ENCODE peak calls at places on chromosomes 11 and 22, in nine cellular contexts. J, U, M, Q, W, H, T, P and C are unnamed samples.

GRCh38 chr11:47259178-47259977 is 1.6 kb downstream of the NR1H3 start:
- DNase-seq in J (no peak), U (peak), M (peak), Q (peak), W (no peak), H (peak), T (no peak), P (peak), C (no peak)

GRCh38 chr11:830295-831131 is 2.2 kb upstream of the CD151 start:
- DNase-seq in J (no peak), U (peak), M (peak), Q (peak), W (no peak), H (peak), T (no peak), P (peak), C (peak)

GRCh38 chr22:41401781-41402648 is 20.3 kb downstream of the TEF start:
- DNase-seq in J (no peak), U (peak), M (peak), Q (peak), W (no peak), H (no peak), T (no peak), P (no peak), C (no peak)

GRCh38 chr11:18617688-18618340 is 16.3 kb downstream of the SPTY2D1 start:
- DNase-seq in J (no peak), U (peak), M (no peak), Q (no peak), W (peak), H (no peak), T (peak), P (no peak), C (no peak)

GRCh38 chr11:88015170-88015569 is 160.1 kb downstream of the RAB38 start:
- DNase-seq in J (no peak), U (no peak), M (no peak), Q (no peak), W (no peak), H (no peak), T (no peak), P (no peak), C (no peak)

GRCh38 chr11:70521475-70522260 is 123.3 kb downstream of the CTTN start:
- DNase-seq in J (no peak), U (no peak), M (no peak), Q (no peak), W (no peak), H (no peak), T (no peak), P (peak), C (no peak)

GRCh38 chr11:79173615-79174014 is 267.2 kb downstream of the TENM4 start:
- DNase-seq in J (no peak), U (no peak), M (no peak), Q (no peak), W (no peak), H (peak), T (no peak), P (no peak), C (no peak)

GRCh38 chr22:41478891-41479521 is 10.1 kb downstream of the ACO2 start:
- DNase-seq in J (no peak), U (no peak), M (no peak), Q (no peak), W (peak), H (no peak), T (peak), P (no peak), C (no peak)

GRCh38 chr22:25192406-25192805 is 7.3 kb upstream of the CRYBB3 start:
- DNase-seq in J (no peak), U (no peak), M (no peak), Q (no peak), W (no peak), H (no peak), T (no peak), P (no peak), C (no peak)

GRCh38 chr11:46522682-46523281 is 71.0 kb downstream of the AMBRA1 start:
- DNase-seq in J (no peak), U (no peak), M (no peak), Q (no peak), W (no peak), H (no peak), T (no peak), P (no peak), C (no peak)

GRCh38 chr11:108865411-108865810 is 200.5 kb downstream of the DDX10 start:
- DNase-seq in J (no peak), U (no peak), M (no peak), Q (no peak), W (no peak), H (no peak), T (no peak), P (no peak), C (no peak)

GRCh38 chr11:75301602-75302345 is 49.7 kb downstream of the ARRB1 start:
- DNase-seq in J (no peak), U (peak), M (peak), Q (peak), W (no peak), H (no peak), T (no peak), P (no peak), C (no peak)

GRCh38 chr11:101061606-101062005 is 68.0 kb downstream of the PGR start:
- DNase-seq in J (no peak), U (no peak), M (no peak), Q (no peak), W (no peak), H (no peak), T (no peak), P (no peak), C (no peak)

GRCh38 chr11:12224537-12224893 is 114.1 kb downstream of the MICAL2 start:
- DNase-seq in J (peak), U (peak), M (peak), Q (peak), W (peak), H (no peak), T (peak), P (peak), C (peak)

GRCh38 chr11:115349427-115349826 is 154.8 kb downstream of the CADM1 start:
- DNase-seq in J (no peak), U (no peak), M (no peak), Q (no peak), W (no peak), H (no peak), T (no peak), P (no peak), C (no peak)

GRCh38 chr22:37929390-37929789 is 23.3 kb downstream of the MICALL1 start:
- DNase-seq in J (no peak), U (no peak), M (peak), Q (peak), W (no peak), H (no peak), T (no peak), P (no peak), C (no peak)

GRCh38 chr11:57751676-57752253 is at the start of gene BTBD18:
- DNase-seq in J (no peak), U (peak), M (peak), Q (peak), W (no peak), H (peak), T (peak), P (no peak), C (no peak)

GRCh38 chr11:74268451-74268850 is 43.0 kb downstream of the P4HA3 start:
- DNase-seq in J (no peak), U (no peak), M (no peak), Q (no peak), W (no peak), H (no peak), T (no peak), P (no peak), C (no peak)

GRCh38 chr11:1449516-1450270 is 36.9 kb downstream of the MOB2 start:
- DNase-seq in J (no peak), U (no peak), M (no peak), Q (no peak), W (no peak), H (no peak), T (no peak), P (no peak), C (no peak)

GRCh38 chr22:20013382-20013871 is 3.2 kb downstream of the ARVCF start:
- DNase-seq in J (no peak), U (peak), M (peak), Q (no peak), W (no peak), H (peak), T (peak), P (peak), C (no peak)

GRCh38 chr11:18853086-18853720 is 61.6 kb upstream of the PTPN5 start:
- DNase-seq in J (no peak), U (peak), M (no peak), Q (peak), W (no peak), H (peak), T (no peak), P (no peak), C (no peak)

GRCh38 chr11:36948445-36949171 is 350.6 kb upstream of the RAG2 start:
- DNase-seq in J (no peak), U (no peak), M (no peak), Q (no peak), W (no peak), H (no peak), T (no peak), P (no peak), C (no peak)

GRCh38 chr22:21826204-21826603 is 41.2 kb downstream of the MAPK1 start:
- DNase-seq in J (no peak), U (no peak), M (no peak), Q (no peak), W (no peak), H (no peak), T (no peak), P (no peak), C (no peak)

GRCh38 chr11:67632982-67633755 is 3.4 kb upstream of the NUDT8 start:
- DNase-seq in J (no peak), U (no peak), M (no peak), Q (no peak), W (no peak), H (no peak), T (no peak), P (no peak), C (no peak)

DNA sequence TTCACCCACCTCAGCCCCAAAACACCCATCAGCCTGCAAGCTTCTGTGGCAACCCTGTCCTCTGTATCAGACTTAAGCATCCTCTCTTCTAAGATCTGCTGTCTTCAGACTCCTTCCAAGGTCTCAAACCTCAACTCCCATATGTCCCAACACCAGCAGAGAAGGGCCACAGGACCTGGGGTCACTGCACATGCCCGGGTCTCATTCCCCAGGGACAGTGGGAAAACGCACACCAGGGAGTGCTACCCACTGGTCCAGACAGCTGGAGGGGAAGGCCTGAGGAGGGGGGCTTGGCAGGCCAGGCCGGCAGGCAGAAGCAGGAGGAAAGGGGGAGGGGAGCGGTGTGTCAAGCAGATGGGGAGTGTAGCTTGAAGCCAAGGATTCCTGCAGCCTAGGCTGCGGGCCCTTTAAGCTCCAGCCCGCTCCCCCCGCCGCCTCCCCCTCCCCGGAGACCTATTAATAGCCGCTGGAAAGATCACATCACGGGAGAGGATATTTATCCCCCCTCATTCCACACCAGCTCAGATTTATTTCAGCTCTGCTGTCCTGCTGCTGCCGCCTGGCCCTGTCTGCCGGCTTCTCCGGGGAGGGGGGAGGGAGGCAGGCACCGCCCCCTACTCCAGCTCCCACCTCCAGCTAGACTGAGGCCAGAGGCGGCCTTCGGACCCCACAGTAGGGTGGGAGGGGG is 16.7 kb downstream of the BCL9L start:
- DNase-seq in J (no peak), U (peak), M (peak), Q (peak), W (no peak), H (peak), T (no peak), P (peak), C (peak)
- TF ChIP-seq POLR2AphosphoS5 in J (no peak), U (no peak), M (peak), Q (peak), W (no peak), H (peak), T (no peak), P (peak), C (no peak)

GRCh38 chr11:128469220-128469619 is 118.1 kb downstream of the ETS1 start:
- DNase-seq in J (no peak), U (no peak), M (no peak), Q (no peak), W (peak), H (no peak), T (no peak), P (peak), C (no peak)
- TF ChIP-seq POLR2AphosphoS5 in J (peak), U (no peak), M (no peak), Q (no peak), W (peak), H (no peak), T (no peak), P (peak), C (no peak)

GRCh38 chr11:29438815-29439214 is 578.0 kb downstream of the KCNA4 start:
- DNase-seq in J (no peak), U (no peak), M (no peak), Q (no peak), W (no peak), H (no peak), T (no peak), P (no peak), C (no peak)
- TF ChIP-seq POLR2AphosphoS5 in J (no peak), U (no peak), M (no peak), Q (no peak), W (no peak), H (no peak), T (no peak), P (no peak), C (no peak)

GRCh38 chr11:34328632-34328910 is 29.2 kb downstream of the ABTB2 start:
- DNase-seq in J (no peak), U (no peak), M (no peak), Q (no peak), W (no peak), H (no peak), T (no peak), P (no peak), C (no peak)

GRCh38 chr11:34330653-34331052 is 27.2 kb downstream of the ABTB2 start:
- DNase-seq in J (no peak), U (no peak), M (no peak), Q (no peak), W (no peak), H (no peak), T (no peak), P (no peak), C (no peak)

GRCh38 chr11:34331329-34331728 is 26.5 kb downstream of the ABTB2 start:
- DNase-seq in J (no peak), U (no peak), M (no peak), Q (peak), W (no peak), H (no peak), T (no peak), P (no peak), C (no peak)

GRCh38 chr11:34329876-34330275 is 27.9 kb downstream of the ABTB2 start:
- DNase-seq in J (no peak), U (no peak), M (no peak), Q (no peak), W (no peak), H (no peak), T (no peak), P (no peak), C (no peak)

DNA sequence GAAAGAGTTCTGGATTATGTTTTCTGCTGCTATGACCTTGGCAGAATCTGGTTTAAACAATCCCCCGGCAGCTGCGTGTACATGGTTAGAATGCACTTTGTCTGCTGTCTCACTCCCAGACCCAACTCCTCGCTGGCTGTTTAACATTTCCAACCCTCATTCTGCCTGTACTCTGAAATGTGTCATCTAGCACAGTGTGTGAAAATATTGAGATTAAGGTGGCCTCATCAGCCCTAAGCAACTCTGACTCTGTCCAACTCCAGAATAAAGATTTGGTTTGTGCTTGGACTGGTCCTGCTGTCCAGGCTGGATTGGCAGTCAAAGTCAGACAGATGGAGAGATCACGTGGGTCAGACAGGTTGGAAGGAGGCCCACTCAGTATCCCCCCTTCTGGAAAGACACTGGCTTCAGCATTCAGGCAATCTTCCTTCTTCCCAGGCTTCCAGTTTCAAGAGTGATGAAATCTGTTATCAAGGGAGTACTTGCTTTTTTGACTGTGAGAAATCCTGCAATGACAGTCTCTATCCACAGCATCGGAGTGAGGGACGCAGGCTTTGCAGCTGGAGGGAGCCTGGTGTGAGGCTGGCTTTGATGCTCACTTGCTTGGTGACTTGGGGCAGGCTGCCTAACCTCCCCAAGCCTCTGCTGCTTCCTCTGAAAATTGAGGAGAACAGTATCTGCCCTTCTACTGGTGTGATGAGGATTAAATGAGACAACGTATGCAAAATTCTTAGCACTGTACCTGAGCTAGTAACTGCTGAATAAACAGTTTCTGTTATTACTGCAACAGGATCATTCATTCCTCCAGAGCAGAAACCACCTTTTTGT is 29.8 kb downstream of the ABTB2 start:
- DNase-seq in J (no peak), U (no peak), M (no peak), Q (no peak), W (no peak), H (no peak), T (no peak), P (no peak), C (no peak)
- TF ChIP-seq POLR2AphosphoS5 in J (no peak), U (no peak), M (peak), Q (no peak), W (no peak), H (no peak), T (no peak), P (no peak), C (no peak)

DNA sequence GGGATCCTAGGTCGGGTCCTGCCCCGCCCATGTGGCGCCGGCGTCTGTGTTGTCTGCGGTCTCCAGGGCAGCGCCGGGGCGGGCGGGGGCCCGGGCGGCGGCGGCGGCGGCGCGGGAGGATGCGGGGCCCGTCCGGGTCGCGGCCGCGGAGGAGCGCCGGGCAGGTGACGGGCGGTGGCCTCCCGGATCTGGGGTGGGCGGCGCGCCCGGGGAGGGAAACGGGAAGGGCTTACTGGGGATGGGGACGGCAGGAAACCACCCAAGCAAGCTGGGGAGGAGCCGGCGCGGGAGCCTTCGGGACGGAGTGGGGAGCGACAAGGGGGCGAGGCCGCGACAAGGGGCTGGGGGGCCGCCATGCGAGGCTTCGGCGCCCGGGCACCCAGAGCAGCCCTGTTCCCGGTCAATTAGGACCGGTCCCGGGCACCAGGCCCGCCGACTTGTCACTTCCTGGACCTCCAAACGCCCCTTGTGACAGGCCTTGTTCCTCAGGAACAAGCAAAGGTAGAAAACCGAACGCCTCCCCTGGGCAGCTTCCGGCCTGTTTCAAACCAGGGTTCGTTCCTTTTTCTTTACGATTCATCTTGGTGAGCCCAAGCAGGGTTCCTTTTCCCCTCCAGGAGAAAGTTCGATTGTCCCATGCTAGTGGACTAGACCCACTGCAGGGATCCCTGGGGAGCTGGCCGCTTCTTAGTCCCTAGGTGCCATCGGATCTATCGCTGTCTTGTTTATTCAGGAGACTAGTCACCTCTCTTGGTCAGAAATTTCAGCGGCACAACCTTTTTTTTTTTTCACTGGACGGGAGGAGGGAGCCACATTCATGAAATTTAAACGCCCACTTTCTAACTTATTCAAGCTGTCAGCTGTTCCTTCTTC is 486 bp downstream of the JHY start:
- DNase-seq in J (peak), U (peak), M (peak), Q (peak), W (no peak), H (peak), T (peak), P (peak), C (peak)
- TF ChIP-seq POLR2AphosphoS5 in J (no peak), U (no peak), M (no peak), Q (no peak), W (no peak), H (no peak), T (no peak), P (no peak), C (peak)

GRCh38 chr11:112163875-112164521 is at the start of gene IL18:
- DNase-seq in J (no peak), U (no peak), M (peak), Q (no peak), W (no peak), H (peak), T (peak), P (peak), C (no peak)
- TF ChIP-seq POLR2AphosphoS5 in J (no peak), U (no peak), M (no peak), Q (no peak), W (no peak), H (no peak), T (peak), P (peak), C (no peak)

GRCh38 chr11:33018005-33018404 is 2.3 kb downstream of the DEPDC7 start:
- DNase-seq in J (no peak), U (no peak), M (no peak), Q (no peak), W (no peak), H (no peak), T (no peak), P (no peak), C (no peak)

GRCh38 chr11:33017478-33017877 is 1.8 kb downstream of the DEPDC7 start:
- DNase-seq in J (no peak), U (no peak), M (no peak), Q (no peak), W (no peak), H (peak), T (no peak), P (no peak), C (no peak)

GRCh38 chr11:33015621-33016551 is at the start of gene DEPDC7:
- DNase-seq in J (peak), U (peak), M (peak), Q (peak), W (no peak), H (peak), T (peak), P (peak), C (peak)

GRCh38 chr11:33018840-33019239 is 3.2 kb downstream of the DEPDC7 start:
- DNase-seq in J (no peak), U (no peak), M (no peak), Q (no peak), W (no peak), H (no peak), T (no peak), P (no peak), C (no peak)

DNA sequence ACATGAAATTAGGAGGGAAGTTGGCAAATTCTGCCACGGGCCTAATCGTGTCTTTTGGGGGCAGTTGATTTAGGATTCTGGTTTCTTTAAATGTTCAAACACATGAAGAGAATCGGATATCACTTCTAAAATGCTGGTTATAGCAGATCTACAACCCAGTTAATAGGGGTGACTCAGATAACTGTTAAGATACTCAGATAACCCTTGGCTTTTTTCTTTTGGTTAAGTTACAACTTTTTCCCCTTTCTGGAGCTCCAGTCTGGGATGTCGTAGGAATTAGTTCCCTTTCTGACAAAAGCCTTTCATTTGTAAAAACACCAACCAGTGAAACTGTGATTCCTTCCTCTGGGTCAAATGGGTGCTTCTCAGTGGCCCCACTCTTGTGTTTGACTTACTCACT is 976 bp downstream of the DEPDC7 start:
- DNase-seq in J (no peak), U (no peak), M (no peak), Q (no peak), W (no peak), H (no peak), T (no peak), P (no peak), C (no peak)
- TF ChIP-seq POLR2AphosphoS5 in J (no peak), U (no peak), M (no peak), Q (no peak), W (no peak), H (no peak), T (no peak), P (no peak), C (no peak)